ENCODE peak calls at places on chromosomes 16 and 17, in seven cellular contexts. X, N, I, G, W, L and Q are unnamed samples. For H3K27me3, the result is how much of the 10 kb centered on the place peaks cover.

GRCh38 chr17:2054740-2055493 is at the start of gene HIC1:
- DNase-seq in X (peak), N (peak), I (peak), G (peak), W (peak), L (peak), Q (peak)

GRCh38 chr16:59878999-59879398 is 1144.9 kb upstream of the GOT2 start:
- DNase-seq in X (peak), N (no peak), I (no peak), G (no peak), W (no peak), L (no peak), Q (no peak)

GRCh38 chr17:47872019-47872650 is 21.2 kb upstream of the SP6 start:
- DNase-seq in X (peak), N (peak), I (peak), G (no peak), W (no peak), L (no peak), Q (no peak)

GRCh38 chr16:64122177-64122576 is 999.7 kb downstream of the CDH11 start:
- DNase-seq in X (peak), N (no peak), I (no peak), G (no peak), W (no peak), L (no peak), Q (no peak)

GRCh38 chr17:37642706-37643105 is 540 bp downstream of the DDX52 start:
- DNase-seq in X (peak), N (no peak), I (peak), G (peak), W (no peak), L (no peak), Q (no peak)

GRCh38 chr17:51228177-51228576 is 31.7 kb downstream of the MBTD1 start:
- DNase-seq in X (peak), N (no peak), I (peak), G (peak), W (no peak), L (no peak), Q (no peak)

GRCh38 chr17:43814714-43815113 is 18.2 kb downstream of the MPP3 start:
- DNase-seq in X (peak), N (no peak), I (peak), G (peak), W (no peak), L (no peak), Q (no peak)

GRCh38 chr17:56593741-56594527 is 435 bp downstream of the NOG start:
- DNase-seq in X (peak), N (peak), I (peak), G (peak), W (no peak), L (peak), Q (peak)

GRCh38 chr16:65739518-65739917 is 617.7 kb upstream of the CDH11 start:
- DNase-seq in X (no peak), N (no peak), I (no peak), G (no peak), W (no peak), L (no peak), Q (no peak)

GRCh38 chr16:53235851-53236250 is 181.1 kb downstream of the CHD9 start:
- DNase-seq in X (no peak), N (no peak), I (no peak), G (peak), W (no peak), L (no peak), Q (no peak)

GRCh38 chr17:58587713-58588117 is 73.3 kb upstream of the MTMR4 start:
- DNase-seq in X (peak), N (peak), I (peak), G (peak), W (peak), L (peak), Q (peak)

GRCh38 chr17:10123093-10123492 is 75.3 kb downstream of the GAS7 start:
- DNase-seq in X (no peak), N (no peak), I (no peak), G (no peak), W (no peak), L (no peak), Q (no peak)

GRCh38 chr17:83136931-83137330 is 57.5 kb downstream of the METRNL start:
- DNase-seq in X (no peak), N (peak), I (no peak), G (no peak), W (no peak), L (peak), Q (no peak)

GRCh38 chr17:42118545-42118944 is 2.6 kb downstream of the KAT2A start:
- DNase-seq in X (no peak), N (peak), I (peak), G (peak), W (no peak), L (no peak), Q (no peak)

GRCh38 chr17:59470624-59471297 is 94.6 kb upstream of the DHX40 start:
- DNase-seq in X (no peak), N (no peak), I (no peak), G (no peak), W (no peak), L (no peak), Q (no peak)

GRCh38 chr17:38982858-38983746 is 15.9 kb upstream of the FBXO47 start:
- DNase-seq in X (peak), N (peak), I (peak), G (peak), W (peak), L (peak), Q (peak)

GRCh38 chr16:25690563-25691143 is 1.1 kb upstream of the HS3ST4 start:
- DNase-seq in X (no peak), N (no peak), I (no peak), G (no peak), W (no peak), L (no peak), Q (no peak)

GRCh38 chr17:71634376-71634775 is 486.4 kb upstream of the SOX9 start:
- DNase-seq in X (peak), N (no peak), I (peak), G (no peak), W (no peak), L (no peak), Q (no peak)

GRCh38 chr17:6110592-6110991 is 40.4 kb downstream of the WSCD1 start:
- DNase-seq in X (peak), N (no peak), I (peak), G (no peak), W (no peak), L (peak), Q (no peak)

GRCh38 chr16:5838725-5839124 is 741.1 kb upstream of the EEF2KMT start:
- DNase-seq in X (no peak), N (no peak), I (no peak), G (no peak), W (no peak), L (no peak), Q (no peak)

GRCh38 chr17:4587803-4588202 is 3.5 kb downstream of the SMTNL2 start:
- DNase-seq in X (no peak), N (no peak), I (no peak), G (no peak), W (no peak), L (no peak), Q (no peak)

GRCh38 chr16:9008335-9009260 is 44.9 kb upstream of the USP7 start:
- DNase-seq in X (peak), N (peak), I (peak), G (peak), W (peak), L (peak), Q (peak)

GRCh38 chr16:22278418-22278817 is 18.8 kb upstream of the POLR3E start:
- DNase-seq in X (no peak), N (no peak), I (no peak), G (no peak), W (no peak), L (no peak), Q (no peak)

GRCh38 chr17:70060415-70060814 is 14.6 kb upstream of the KCNJ16 start:
- DNase-seq in X (peak), N (no peak), I (no peak), G (peak), W (no peak), L (no peak), Q (no peak)

GRCh38 chr17:63116967-63117366 is 150.9 kb downstream of the TANC2 start:
- DNase-seq in X (peak), N (no peak), I (peak), G (peak), W (peak), L (no peak), Q (no peak)

GRCh38 chr16:86126891-86127290 is 227.9 kb downstream of the IRF8 start:
- DNase-seq in X (no peak), N (no peak), I (no peak), G (no peak), W (no peak), L (no peak), Q (no peak)

DNA sequence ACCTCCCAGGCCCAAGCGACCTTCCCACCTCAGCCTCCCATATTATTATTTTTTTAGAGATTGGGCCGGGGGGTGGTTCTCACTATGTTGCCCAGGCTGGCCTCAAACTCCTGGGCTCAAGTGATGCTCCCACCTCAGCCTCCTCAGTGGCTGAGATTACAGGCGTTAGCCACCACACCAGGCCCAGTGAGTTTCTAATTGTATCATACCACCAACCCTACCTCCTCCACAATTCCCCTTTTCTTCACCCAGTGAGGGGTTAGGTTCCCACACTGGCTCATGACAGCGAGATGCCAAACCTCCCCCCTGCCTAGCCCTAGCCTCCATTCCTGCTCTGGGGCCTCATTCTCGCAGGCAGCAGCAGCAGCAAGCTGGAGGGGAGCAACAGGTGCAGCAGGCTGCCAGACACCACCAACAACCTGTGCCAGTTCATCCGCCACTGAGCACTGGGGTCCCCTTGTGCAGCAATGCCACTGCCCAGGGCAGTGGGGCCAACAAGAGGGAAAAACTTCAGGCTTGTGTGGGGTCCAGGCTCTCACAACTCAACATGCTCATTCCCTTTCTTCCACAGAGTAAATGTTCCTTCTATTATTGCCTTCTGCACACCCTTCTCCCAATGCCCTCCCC is 9.1 kb downstream of the ATP6V0D1 start:
- DNase-seq in X (no peak), N (no peak), I (no peak), G (no peak), W (no peak), L (no peak), Q (no peak)
- TF ChIP-seq CTCF in X (no peak), N (no peak), I (no peak), G (no peak), W (no peak), L (no peak), Q (no peak)

GRCh38 chr16:89002851-89003830 is 26.1 kb upstream of the CBFA2T3 start:
- DNase-seq in X (no peak), N (no peak), I (no peak), G (no peak), W (no peak), L (no peak), Q (no peak)
- H3K27me3 ChIP-seq in X (under half), N (under half), I (under half), G (under half), W (under half), L (under half), Q (under half)

GRCh38 chr17:64133546-64134215 is 3.7 kb upstream of the ERN1 start:
- DNase-seq in X (peak), N (peak), I (peak), G (peak), W (no peak), L (no peak), Q (no peak)
- TF ChIP-seq CTCF in X (peak), N (peak), I (peak), G (peak), W (peak), L (peak), Q (peak)

DNA sequence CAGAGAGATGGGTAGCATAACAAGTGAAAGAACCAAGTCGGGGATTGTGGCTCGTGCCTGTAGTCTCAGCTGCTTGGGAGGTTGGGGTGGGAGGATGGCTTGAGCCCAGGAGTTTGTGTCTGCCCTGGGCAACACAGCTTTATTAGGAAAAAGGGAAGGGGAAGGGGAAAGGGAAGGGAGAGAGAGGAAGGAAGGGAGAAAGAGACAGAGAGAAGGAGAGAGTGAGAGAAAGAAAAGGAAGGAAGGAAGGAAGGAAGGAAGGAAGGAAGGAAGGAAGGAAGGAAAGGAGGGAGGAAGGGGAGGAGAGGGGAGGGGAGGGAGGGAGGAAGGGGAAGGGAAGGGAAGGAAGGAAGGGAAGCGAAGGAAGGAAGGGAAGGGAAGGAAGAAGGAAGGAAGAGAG is 33.3 kb downstream of the CENPV start:
- DNase-seq in X (no peak), N (no peak), I (no peak), G (no peak), W (no peak), L (no peak), Q (no peak)
- H3K27me3 ChIP-seq in X (under half), N (under half), I (under half), G (under half), W (under half), L (under half), Q (under half)

GRCh38 chr16:20352615-20353014 is at the start of gene UMOD:
- DNase-seq in X (no peak), N (no peak), I (no peak), G (no peak), W (no peak), L (no peak), Q (no peak)

GRCh38 chr16:20349615-20350014 is 2.9 kb downstream of the UMOD start:
- DNase-seq in X (no peak), N (no peak), I (no peak), G (no peak), W (no peak), L (no peak), Q (no peak)

GRCh38 chr16:20347666-20348364 is 4.7 kb downstream of the UMOD start:
- DNase-seq in X (no peak), N (peak), I (no peak), G (no peak), W (no peak), L (no peak), Q (no peak)

GRCh38 chr16:20344630-20345029 is 7.9 kb downstream of the UMOD start:
- DNase-seq in X (no peak), N (no peak), I (no peak), G (no peak), W (no peak), L (no peak), Q (no peak)

DNA sequence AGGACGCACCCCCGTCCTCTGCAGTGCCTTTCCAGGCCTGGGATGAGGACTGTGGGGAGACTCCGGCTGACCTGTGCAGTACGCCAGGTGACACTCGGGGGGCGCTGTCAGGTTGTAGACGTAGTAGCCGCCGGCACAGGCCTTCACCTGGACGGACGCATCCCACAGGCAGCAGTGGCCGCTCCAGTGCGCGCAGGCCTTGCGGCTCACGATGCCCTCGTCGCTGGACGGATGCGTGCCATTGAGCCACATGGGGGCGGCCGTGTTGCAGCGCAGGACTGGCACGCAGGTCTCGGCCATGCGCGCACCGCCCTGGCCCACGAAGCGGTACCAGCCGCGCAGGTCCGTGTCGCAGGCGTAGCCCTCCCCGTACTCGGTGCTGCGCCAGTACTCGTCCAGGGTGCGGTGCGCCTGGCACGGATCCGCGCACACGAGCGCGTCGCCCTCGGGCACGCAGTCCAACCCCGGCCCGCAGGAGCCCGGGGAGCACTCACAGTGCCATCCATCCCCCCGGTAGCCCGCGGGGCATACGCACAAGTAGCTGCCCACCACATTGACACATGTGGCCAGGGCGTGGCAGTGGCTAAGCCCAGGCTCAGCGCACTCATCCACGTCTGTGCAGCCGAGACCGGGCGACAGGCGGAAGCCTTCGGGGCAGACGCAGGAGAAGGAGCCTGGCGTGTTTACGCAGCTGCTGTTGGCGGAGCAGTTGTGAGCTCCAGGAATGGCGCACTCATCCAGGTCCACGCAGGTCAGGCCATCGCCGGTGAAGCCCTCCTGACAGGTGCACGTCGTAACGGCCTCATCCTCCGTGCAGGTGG is 3.9 kb downstream of the UMOD start:
- DNase-seq in X (no peak), N (peak), I (no peak), G (no peak), W (no peak), L (no peak), Q (no peak)
- TF ChIP-seq CTCF in X (no peak), N (peak), I (no peak), G (no peak), W (no peak), L (no peak), Q (no peak)

GRCh38 chr17:27370776-27371175 is 76.9 kb downstream of the WSB1 start:
- DNase-seq in X (no peak), N (no peak), I (no peak), G (no peak), W (no peak), L (no peak), Q (no peak)
- H3K27me3 ChIP-seq in X (under half), N (under half), I (under half), G (under half), W (under half), L (under half), Q (under half)

DNA sequence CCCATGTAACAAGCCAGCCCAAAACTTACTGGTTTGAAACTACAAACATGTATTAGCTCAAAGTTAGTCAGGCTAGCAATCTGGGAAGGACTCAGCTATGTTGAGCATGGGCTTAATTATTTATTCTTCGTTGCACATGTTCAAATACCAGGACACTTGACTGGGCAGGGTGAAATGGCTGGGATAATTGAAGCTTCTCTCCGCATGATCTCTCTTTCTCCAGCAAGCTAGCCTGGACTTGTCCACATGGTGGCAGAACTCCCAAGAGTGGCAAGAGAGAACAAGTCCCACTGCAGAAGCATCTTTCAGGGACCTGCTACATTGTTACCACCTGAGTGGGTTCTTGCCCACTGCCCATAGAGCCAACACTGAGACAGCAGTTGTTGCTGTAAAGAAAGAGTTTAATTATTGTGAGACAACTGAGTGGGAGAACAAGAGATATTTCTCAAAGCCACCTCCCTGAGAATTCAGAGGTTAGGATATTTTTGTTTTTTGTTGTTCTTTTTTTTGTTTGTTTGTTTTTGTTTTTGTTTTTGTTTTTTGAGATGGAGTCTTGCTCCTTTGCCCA is 16.8 kb upstream of the ATF7IP2 start:
- DNase-seq in X (peak), N (peak), I (peak), G (no peak), W (no peak), L (no peak), Q (no peak)
- TF ChIP-seq CTCF in X (no peak), N (peak), I (peak), G (no peak), W (no peak), L (no peak), Q (no peak)

DNA sequence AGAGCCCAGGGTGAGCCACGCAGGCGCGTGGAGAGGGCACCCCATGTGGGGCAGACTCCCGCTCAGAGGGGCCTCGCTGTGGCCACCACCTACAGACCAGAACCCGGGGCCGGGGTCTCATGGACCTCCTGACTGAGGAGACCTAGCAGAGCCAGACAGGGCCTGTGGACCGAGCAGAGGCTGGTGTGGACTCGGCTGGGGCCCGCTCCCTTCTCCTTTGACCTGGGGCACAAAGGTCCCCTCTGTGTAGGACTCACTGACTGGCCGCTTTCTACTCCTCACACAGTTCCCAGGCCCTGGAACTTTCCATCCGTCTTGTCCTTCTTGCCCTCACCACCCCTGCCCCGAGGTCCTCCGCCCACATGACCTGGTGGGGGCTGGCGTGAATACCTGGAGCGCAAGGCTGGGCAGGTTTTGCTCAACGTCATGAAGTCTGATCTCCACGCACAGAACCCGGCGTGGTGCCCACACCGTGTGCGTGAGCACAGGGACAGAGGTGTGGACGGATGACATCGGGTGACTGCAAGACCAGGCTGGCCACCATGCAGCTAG is 44.7 kb upstream of the ACSF3 start:
- DNase-seq in X (no peak), N (no peak), I (no peak), G (no peak), W (no peak), L (no peak), Q (no peak)
- H3K27me3 ChIP-seq in X (under half), N (under half), I (under half), G (under half), W (under half), L (half or more), Q (under half)

GRCh38 chr17:40399185-40399584 is 18.5 kb downstream of the TOP2A start:
- DNase-seq in X (peak), N (no peak), I (peak), G (peak), W (no peak), L (no peak), Q (no peak)
- TF ChIP-seq CTCF in X (peak), N (peak), I (peak), G (peak), W (peak), L (peak), Q (peak)